ENCODE peak calls at places on chromosomes 4 and X, in six cellular contexts. B, G, H, K, O and A are unnamed samples.

GRCh38 chr4:13159041-13159620 is 325.0 kb downstream of the RAB28 start:
- DNase-seq in B (no peak), G (no peak), H (no peak), K (no peak), O (no peak), A (no peak)

GRCh38 chr4:119026662-119027444 is 108.8 kb upstream of the MYOZ2 start:
- DNase-seq in B (no peak), G (no peak), H (no peak), K (no peak), O (peak; percentile 48), A (no peak)

GRCh38 chr4:83757121-83757621 is 221.3 kb downstream of the GPAT3 start:
- DNase-seq in B (no peak), G (peak; percentile 41), H (no peak), K (no peak), O (no peak), A (no peak)

GRCh38 chrX:11374570-11374969 is 81.4 kb downstream of the AMELX start:
- DNase-seq in B (no peak), G (no peak), H (no peak), K (no peak), O (no peak), A (no peak)

GRCh38 chrX:104113237-104113965 is 1.1 kb downstream of the ZCCHC18 start:
- DNase-seq in B (peak; percentile 12), G (peak; percentile 63), H (no peak), K (peak; percentile 67), O (peak; percentile 44), A (peak; percentile 31)

GRCh38 chr4:77123403-77123802 is 33.6 kb upstream of the CCNG2 start:
- DNase-seq in B (no peak), G (no peak), H (no peak), K (no peak), O (no peak), A (no peak)

GRCh38 chr4:88573995-88574394 is 18.3 kb upstream of the HERC3 start:
- DNase-seq in B (no peak), G (no peak), H (no peak), K (no peak), O (no peak), A (no peak)

GRCh38 chr4:177182156-177182555 is 127.5 kb upstream of the NEIL3 start:
- DNase-seq in B (no peak), G (no peak), H (no peak), K (no peak), O (no peak), A (no peak)

GRCh38 chr4:143700060-143700419 is 435 bp downstream of the FREM3 start:
- DNase-seq in B (no peak), G (peak; percentile 25), H (no peak), K (peak; percentile 37), O (no peak), A (peak; percentile 58)

GRCh38 chrX:100649550-100650356 is 5.8 kb downstream of the SRPX2 start:
- DNase-seq in B (peak; percentile 67), G (peak; percentile 81), H (peak; percentile 78), K (peak; percentile 38), O (peak; percentile 73), A (no peak)

GRCh38 chrX:122940199-122940598 is 243.9 kb upstream of the GRIA3 start:
- DNase-seq in B (no peak), G (no peak), H (no peak), K (no peak), O (no peak), A (no peak)

GRCh38 chr4:14833053-14833452 is 169.2 kb upstream of the CPEB2 start:
- DNase-seq in B (no peak), G (no peak), H (no peak), K (no peak), O (no peak), A (no peak)

GRCh38 chr4:1192091-1192492 is 19.7 kb upstream of the SPON2 start:
- DNase-seq in B (peak; percentile 81), G (peak; percentile 87), H (peak; percentile 92), K (peak; percentile 95), O (peak; percentile 93), A (peak; percentile 80)

GRCh38 chr4:168540086-168540864 is 43.4 kb downstream of the PALLD start:
- DNase-seq in B (no peak), G (no peak), H (no peak), K (no peak), O (no peak), A (no peak)

GRCh38 chr4:144649646-144650045 is 3.7 kb downstream of the HHIP start:
- DNase-seq in B (no peak), G (no peak), H (no peak), K (no peak), O (no peak), A (no peak)

GRCh38 chrX:69021095-69021494 is 144.2 kb downstream of the PJA1 start:
- DNase-seq in B (no peak), G (no peak), H (no peak), K (no peak), O (no peak), A (no peak)

GRCh38 chr4:31360786-31361185 is 640.6 kb downstream of the PCDH7 start:
- DNase-seq in B (no peak), G (peak; percentile 8), H (no peak), K (no peak), O (no peak), A (no peak)

GRCh38 chr4:85170241-85170640 is 203.8 kb upstream of the WDFY3 start:
- DNase-seq in B (no peak), G (no peak), H (no peak), K (no peak), O (no peak), A (no peak)

GRCh38 chr4:93771640-93772411 is 56.7 kb upstream of the ATOH1 start:
- DNase-seq in B (no peak), G (peak; percentile 55), H (no peak), K (no peak), O (no peak), A (no peak)

GRCh38 chr4:150874386-150875226 is 140.5 kb downstream of the LRBA start:
- DNase-seq in B (no peak), G (no peak), H (no peak), K (peak; percentile 13), O (peak; percentile 10), A (no peak)

GRCh38 chr4:3789587-3789986 is 23.4 kb downstream of the ADRA2C start:
- DNase-seq in B (no peak), G (no peak), H (no peak), K (no peak), O (no peak), A (peak; percentile 55)

GRCh38 chrX:136168929-136169735 is 21.8 kb downstream of the FHL1 start:
- DNase-seq in B (no peak), G (peak; percentile 66), H (peak; percentile 79), K (peak; percentile 34), O (no peak), A (peak; percentile 33)

GRCh38 chr4:54096563-54096962 is 3.4 kb upstream of the GSX2 start:
- DNase-seq in B (no peak), G (no peak), H (no peak), K (no peak), O (no peak), A (no peak)

GRCh38 chrX:25548806-25549205 is 533.0 kb upstream of the ARX start:
- DNase-seq in B (no peak), G (no peak), H (no peak), K (no peak), O (no peak), A (no peak)

DNA sequence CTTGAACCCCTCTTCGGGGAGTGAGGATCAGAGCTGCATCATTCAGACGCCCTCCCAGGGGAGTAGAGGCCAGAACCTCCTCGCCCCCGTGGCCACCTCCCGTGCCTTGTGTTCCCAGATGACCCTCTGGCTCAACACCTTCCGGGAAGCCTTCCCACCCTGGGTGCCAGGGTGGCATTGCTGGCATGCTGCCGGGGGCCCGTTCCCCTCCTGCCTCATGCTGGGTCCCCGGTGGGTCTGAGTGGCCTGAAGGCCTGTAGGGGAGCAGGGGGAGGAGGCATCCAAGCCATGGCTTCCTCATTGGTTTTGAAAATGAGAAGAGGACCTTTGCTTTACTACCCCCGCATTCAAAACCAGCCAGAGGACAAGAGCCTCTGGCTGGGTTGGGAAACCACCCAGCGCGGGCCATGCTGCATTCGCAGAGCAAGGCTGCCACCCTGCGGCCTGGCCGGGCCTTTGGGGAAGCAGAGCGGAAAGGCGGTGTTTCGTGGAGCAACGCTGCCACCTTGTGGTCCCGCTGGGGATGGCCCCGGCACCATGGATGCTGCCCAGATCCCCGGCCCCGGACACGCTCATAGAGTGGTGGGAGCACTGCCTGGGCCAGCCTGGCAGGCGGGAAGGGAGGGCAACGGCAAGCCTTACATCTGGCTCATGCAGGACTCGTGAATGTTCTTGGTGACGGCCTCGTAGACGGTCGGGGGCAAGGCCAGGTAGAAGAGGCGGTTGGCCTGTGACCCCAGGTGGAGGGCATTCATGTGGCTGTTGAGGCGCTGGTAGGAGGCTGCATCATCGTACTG is 11.9 kb downstream of the G6PD start:
- DNase-seq in B (peak; percentile 70), G (peak; percentile 90), H (peak; percentile 91), K (peak; percentile 95), O (peak; percentile 87), A (peak; percentile 93)
- H3K27ac ChIP-seq in B (peak overlapping the region; percentile 71), G (peak overlapping the region; percentile 40), H (no peak overlapping the region), K (no peak overlapping the region), O (peak overlapping the region; percentile 34), A (no peak overlapping the region)

GRCh38 chrX:45508459-45508858 is 307.8 kb upstream of the DIPK2B start:
- DNase-seq in B (no peak), G (no peak), H (no peak), K (peak; percentile 13), O (no peak), A (no peak)
- H3K4me1 ChIP-seq in B (peaks cover 27% of the 10 kb centered on the region), G (peaks cover 19% of the 10 kb centered on the region), H (peaks cover 7% of the 10 kb centered on the region), K (peaks cover 25% of the 10 kb centered on the region), O (peaks cover 7% of the 10 kb centered on the region), A (no peaks in the 10 kb centered on the region)

DNA sequence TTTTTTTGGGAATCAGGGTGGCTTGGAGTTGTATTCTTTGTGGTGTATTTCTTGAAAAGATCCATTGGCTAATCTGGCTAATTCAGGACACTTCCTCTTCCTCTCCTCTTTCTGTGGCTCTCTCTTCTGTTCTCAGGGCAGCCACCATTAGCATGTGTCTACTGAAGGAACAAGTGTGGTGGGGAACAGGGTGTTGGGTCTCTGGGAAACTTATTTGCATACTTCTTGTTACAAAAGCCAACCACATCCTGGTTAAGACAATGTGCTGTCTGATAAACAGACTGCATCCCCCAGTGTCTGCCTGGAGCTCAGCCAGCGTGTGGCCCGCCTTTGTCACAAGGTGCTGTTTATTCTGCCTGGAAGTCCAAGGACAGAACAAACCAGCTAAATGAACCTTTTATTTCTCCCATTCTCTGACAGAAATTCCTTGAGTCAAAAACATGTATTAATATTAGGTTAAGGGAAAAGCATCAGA is 203.4 kb downstream of the SPRY1 start:
- DNase-seq in B (peak; percentile 56), G (peak; percentile 58), H (peak; percentile 82), K (peak; percentile 69), O (peak; percentile 59), A (peak; percentile 82)
- H3K27ac ChIP-seq in B (peak overlapping the region; percentile 64), G (peak overlapping the region; percentile 46), H (peak overlapping the region; percentile 64), K (peak overlapping the region; percentile 49), O (no peak overlapping the region), A (peak overlapping the region; percentile 20)

DNA sequence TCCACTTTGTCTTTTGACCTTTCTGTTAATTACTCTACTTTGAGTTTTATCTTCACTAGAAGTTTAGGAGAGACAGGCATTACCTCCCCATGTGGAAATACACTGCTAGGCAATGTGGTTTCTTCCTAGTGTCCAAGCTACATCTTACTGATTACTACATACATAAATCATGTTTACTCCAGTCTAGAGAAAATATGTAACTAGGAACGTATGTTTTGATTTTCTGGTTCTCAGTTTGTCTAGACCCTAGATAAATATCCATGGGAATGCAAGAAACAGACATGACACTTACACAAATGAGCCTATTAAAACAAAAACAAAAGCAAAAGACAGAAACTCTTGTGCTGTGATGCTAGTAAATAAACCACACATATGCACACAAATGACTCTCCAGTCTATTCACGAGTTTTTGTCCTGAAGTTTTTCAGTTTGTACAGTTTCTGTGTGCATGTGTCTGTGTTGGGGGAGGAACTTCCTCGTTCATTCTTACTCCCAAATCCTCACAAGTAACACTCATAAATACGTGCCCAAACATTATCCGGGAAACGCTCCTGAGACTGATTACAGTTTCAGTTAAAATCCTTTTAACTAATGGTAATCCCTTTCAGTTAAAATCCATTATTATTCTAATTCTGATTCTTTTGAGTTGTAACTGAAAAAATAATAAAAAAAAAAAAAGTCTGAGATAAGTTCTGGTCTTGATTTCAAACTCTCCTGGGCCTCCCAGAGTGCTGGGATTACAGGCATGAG is 283.5 kb upstream of the FTHL17 start:
- DNase-seq in B (no peak), G (no peak), H (no peak), K (no peak), O (no peak), A (no peak)
- H3K4me1 ChIP-seq in B (no peaks in the 10 kb centered on the region), G (no peaks in the 10 kb centered on the region), H (no peaks in the 10 kb centered on the region), K (no peaks in the 10 kb centered on the region), O (no peaks in the 10 kb centered on the region), A (no peaks in the 10 kb centered on the region)